ENCODE peak calls at places on chromosomes 5 and 9, in six cellular contexts. N is cardiac fibroblast; R is type B pancreatic cell; I is keratinocyte; L is BJ; C is activated CD4-positive, alpha-beta T cell treated with anti-CD3 and anti-CD28 coated beads, Interleukin-2, amount 50 U/mL, for 1 hour. M is an unnamed sample.
A peak's percentile ranks its signal among the peaks of the same experiment; 100 is the strongest.

GRCh38 chr5:15554542-15554941 is 54.6 kb downstream of the FBXL7 start:
- DNase-seq in N (no peak), I (no peak), R (no peak), L (no peak), C (no peak), M (no peak)

GRCh38 chr5:14809369-14810144 is 62.0 kb downstream of the ANKH start:
- DNase-seq in I (peak; percentile 17), C (peak; percentile 67), R (no peak), L (peak; percentile 80), N (peak; percentile 71), M (peak; percentile 33)

GRCh38 chr5:110909950-110910349 is 161.6 kb upstream of the TSLP start:
- DNase-seq in L (peak; percentile 55), I (no peak), C (no peak), R (no peak), N (peak; percentile 83), M (no peak)

GRCh38 chr9:130328349-130328801 is 62.8 kb downstream of the HMCN2 start:
- DNase-seq in I (no peak), N (peak; percentile 35), R (no peak), C (no peak), L (no peak), M (no peak)

GRCh38 chr9:89481161-89481915 is 16.6 kb downstream of the SEMA4D start:
- DNase-seq in N (no peak), I (no peak), C (no peak), L (no peak), R (no peak), M (no peak)

GRCh38 chr9:133768859-133769510 is 30.8 kb upstream of the SARDH start:
- DNase-seq in I (no peak), N (no peak), L (no peak), R (peak; percentile 68), C (no peak), M (no peak)

GRCh38 chr5:178240772-178241171 is 8.2 kb upstream of the PHYKPL start:
- DNase-seq in R (no peak), I (no peak), L (no peak), N (no peak), C (no peak), M (no peak)

GRCh38 chr9:92208693-92209524 is 84.6 kb downstream of the IARS1 start:
- DNase-seq in C (no peak), N (no peak), I (no peak), L (no peak), R (no peak), M (peak; percentile 18)

GRCh38 chr5:38707352-38708324 is 138.2 kb upstream of the OSMR start:
- DNase-seq in C (no peak), I (no peak), L (no peak), R (no peak), N (peak; percentile 37), M (no peak)

GRCh38 chr5:108481355-108481931 is 99.5 kb upstream of the FBXL17 start:
- DNase-seq in N (peak; percentile 43), L (no peak), R (no peak), I (no peak), C (no peak), M (peak; percentile 8)

M was measured in epithelial cell of prostate.